ENCODE peak calls at places on chromosome 2, in four cellular contexts. T is psoas muscle, W is A673, J is body of pancreas. H is an unnamed sample. For H3K4me1, H3K9me3 and H3K36me3, the result is how much of the 10 kb centered on the place peaks cover.

GRCh38 chr2:120148669-120149068 is 74.5 kb downstream of the TMEM185B start:
- DNase-seq in T (no peak), W (no peak), J (no peak), H (no peak)

GRCh38 chr2:7785700-7786099 is 868.5 kb downstream of the RNF144A start:
- DNase-seq in T (no peak), W (no peak), J (no peak), H (no peak)

GRCh38 chr2:3870222-3870621 is 166.8 kb downstream of the DCDC2C start:
- DNase-seq in T (no peak), W (no peak), J (no peak), H (no peak)

GRCh38 chr2:177525351-177525750 is 132.8 kb downstream of the AGPS start:
- DNase-seq in T (no peak), W (no peak), J (no peak), H (no peak)

GRCh38 chr2:30255026-30255425 is 23.7 kb downstream of the LBH start:
- DNase-seq in T (no peak), W (no peak), J (no peak), H (no peak)

GRCh38 chr2:173221937-173222594 is 132.6 kb upstream of the CDCA7 start:
- DNase-seq in T (no peak), W (no peak), J (no peak), H (no peak)

GRCh38 chr2:88852753-88853402 is 161.4 kb downstream of the RPIA start:
- DNase-seq in T (no peak), W (no peak), J (no peak), H (no peak)

GRCh38 chr2:135663148-135663700 is 78.4 kb upstream of the UBXN4 start:
- DNase-seq in T (no peak), W (no peak), J (no peak), H (no peak)

GRCh38 chr2:215609089-215610032 is 173.5 kb upstream of the FN1 start:
- DNase-seq in T (no peak), W (no peak), J (no peak), H (no peak)

GRCh38 chr2:241273552-241273988 is 41.9 kb downstream of the HDLBP start:
- DNase-seq in T (no peak), W (peak), J (no peak), H (no peak)

GRCh38 chr2:48998449-48998848 is 155.9 kb downstream of the FSHR start:
- DNase-seq in T (no peak), W (no peak), J (no peak), H (no peak)

GRCh38 chr2:134594399-134594798 is 124.4 kb downstream of the TMEM163 start:
- DNase-seq in T (no peak), W (no peak), J (peak), H (no peak)

GRCh38 chr2:13260401-13260800 is 543.7 kb downstream of the TRIB2 start:
- DNase-seq in T (no peak), W (peak), J (no peak), H (no peak)

GRCh38 chr2:36371070-36371962 is 15.7 kb downstream of the CRIM1 start:
- DNase-seq in T (no peak), W (no peak), J (no peak), H (peak)

GRCh38 chr2:191220671-191221070 is 24.5 kb upstream of the MYO1B start:
- DNase-seq in T (no peak), W (no peak), J (no peak), H (no peak)

GRCh38 chr2:207113403-207113802 is 52.3 kb downstream of the KLF7 start:
- DNase-seq in T (no peak), W (no peak), J (no peak), H (no peak)

GRCh38 chr2:111663471-111663951 is 220.5 kb downstream of the ANAPC1 start:
- DNase-seq in T (no peak), W (peak), J (no peak), H (no peak)

GRCh38 chr2:212712466-212712865 is 173.9 kb upstream of the ERBB4 start:
- DNase-seq in T (no peak), W (no peak), J (no peak), H (no peak)

GRCh38 chr2:55102056-55102812 is 52.0 kb upstream of the RTN4 start:
- DNase-seq in T (no peak), W (no peak), J (no peak), H (no peak)

GRCh38 chr2:231716641-231717280 is 8.4 kb downstream of the PTMA start:
- DNase-seq in T (peak), W (peak), J (no peak), H (no peak)

GRCh38 chr2:96811916-96812315 is 4.2 kb upstream of the CNNM3 start:
- DNase-seq in T (peak), W (no peak), J (no peak), H (no peak)

GRCh38 chr2:40471868-40472267 is 20.0 kb upstream of the SLC8A1 start:
- DNase-seq in T (no peak), W (no peak), J (no peak), H (no peak)

GRCh38 chr2:128494307-128494639 is 175.6 kb upstream of the HS6ST1 start:
- DNase-seq in T (no peak), W (no peak), J (no peak), H (no peak)

GRCh38 chr2:191304939-191305875 is 60.0 kb downstream of the MYO1B start:
- DNase-seq in T (peak), W (no peak), J (peak), H (peak)

GRCh38 chr2:160408575-160409291 is 84.9 kb downstream of the RBMS1 start:
- DNase-seq in T (peak), W (no peak), J (no peak), H (no peak)

GRCh38 chr2:192029089-192029488 is 165.6 kb downstream of the TMEFF2 start:
- DNase-seq in T (no peak), W (peak), J (no peak), H (no peak)

GRCh38 chr2:238024986-238025385 is 35.8 kb upstream of the SCLY start:
- DNase-seq in T (no peak), W (no peak), J (no peak), H (no peak)

GRCh38 chr2:172724724-172725123 is 10.9 kb upstream of the RAPGEF4 start:
- DNase-seq in T (no peak), W (no peak), J (no peak), H (no peak)

GRCh38 chr2:192126426-192126825 is 68.3 kb downstream of the TMEFF2 start:
- DNase-seq in T (no peak), W (no peak), J (no peak), H (no peak)

GRCh38 chr2:181058378-181059269 is 78.2 kb downstream of the UBE2E3 start:
- DNase-seq in T (no peak), W (peak), J (peak), H (peak)

GRCh38 chr2:8378016-8378810 is 303.6 kb upstream of the ID2 start:
- DNase-seq in T (no peak), W (peak), J (no peak), H (peak)

GRCh38 chr2:52115750-52116149 is 1083.8 kb upstream of the NRXN1 start:
- DNase-seq in T (no peak), W (peak), J (no peak), H (no peak)

GRCh38 chr2:166792808-166793207 is 95.5 kb upstream of the XIRP2 start:
- DNase-seq in T (no peak), W (no peak), J (no peak), H (no peak)

GRCh38 chr2:24491626-24492282 is 700 bp downstream of the NCOA1 start:
- DNase-seq in T (peak), W (peak), J (peak), H (peak)

GRCh38 chr2:156430978-156431358 is 5.2 kb upstream of the GPD2 start:
- DNase-seq in T (no peak), W (peak), J (no peak), H (peak)

GRCh38 chr2:15943914-15944313 is 3.6 kb downstream of the MYCN start:
- DNase-seq in T (no peak), W (peak), J (no peak), H (peak)

GRCh38 chr2:120892967-120893667 is 157.4 kb downstream of the GLI2 start:
- DNase-seq in T (peak), W (no peak), J (no peak), H (no peak)

GRCh38 chr2:240966906-240967680 is 31.3 kb upstream of the SNED1 start:
- DNase-seq in T (peak), W (no peak), J (no peak), H (peak)

DNA sequence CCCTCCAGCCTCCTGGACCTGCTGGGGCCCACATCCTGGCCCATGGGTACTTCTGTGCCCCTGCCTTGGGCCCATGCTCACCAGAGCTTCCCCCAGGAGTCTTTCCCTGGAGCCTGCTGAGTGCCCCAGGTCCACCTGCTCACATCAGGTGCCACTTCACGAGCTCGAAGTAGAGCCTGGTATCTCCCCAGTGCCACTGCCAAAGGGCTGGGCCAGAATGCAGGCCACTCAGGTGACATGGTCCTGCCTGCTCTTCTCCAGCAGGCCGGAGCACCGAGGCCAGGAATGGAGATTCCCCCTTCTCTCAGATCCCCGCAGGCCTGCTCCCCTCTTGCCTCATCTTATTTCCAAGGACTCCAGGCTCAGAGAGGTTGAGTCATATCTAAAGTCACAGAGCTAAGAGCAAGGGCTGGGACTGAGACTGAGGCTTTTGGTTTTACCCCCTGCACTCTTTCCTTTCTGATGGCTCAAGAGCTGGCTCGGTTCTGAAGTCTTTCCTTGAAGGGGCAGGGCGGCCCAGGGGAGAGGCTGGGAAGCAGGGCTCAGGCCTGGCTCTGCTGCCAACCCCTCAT is 79.2 kb downstream of the HS1BP3 start:
- DNase-seq in T (no peak), W (no peak), J (no peak), H (peak)
- H3K4me1 ChIP-seq in T (under half), W (under half), J (under half), H (under half)

GRCh38 chr2:444937-445884 is 157.3 kb upstream of the ALKAL2 start:
- DNase-seq in T (no peak), W (no peak), J (no peak), H (no peak)
- H3K9me3 ChIP-seq in T (under half), W (under half), J (under half), H (under half)

DNA sequence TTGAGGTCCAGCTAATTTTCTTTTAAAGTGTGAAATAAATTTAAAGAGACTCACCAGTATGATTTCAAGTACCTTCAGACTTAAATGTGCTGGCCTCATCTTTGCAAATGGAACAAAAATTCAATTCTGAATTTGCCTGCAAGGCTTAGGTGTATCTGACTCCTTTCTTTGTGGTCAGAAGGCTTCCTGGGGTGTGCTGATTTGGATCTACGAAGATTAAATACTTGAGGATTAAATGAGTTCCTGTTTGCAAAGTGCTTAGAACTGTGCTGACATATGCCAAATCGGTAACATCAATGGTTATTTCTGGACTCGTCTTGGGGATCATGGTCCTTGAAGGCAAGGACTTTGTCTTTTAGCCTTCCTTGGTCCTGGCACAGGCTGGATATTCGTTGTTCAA is 9.7 kb downstream of the KLHL29 start:
- DNase-seq in T (no peak), W (no peak), J (no peak), H (no peak)
- H3K36me3 ChIP-seq in T (under half), W (under half), J (under half), H (under half)

DNA sequence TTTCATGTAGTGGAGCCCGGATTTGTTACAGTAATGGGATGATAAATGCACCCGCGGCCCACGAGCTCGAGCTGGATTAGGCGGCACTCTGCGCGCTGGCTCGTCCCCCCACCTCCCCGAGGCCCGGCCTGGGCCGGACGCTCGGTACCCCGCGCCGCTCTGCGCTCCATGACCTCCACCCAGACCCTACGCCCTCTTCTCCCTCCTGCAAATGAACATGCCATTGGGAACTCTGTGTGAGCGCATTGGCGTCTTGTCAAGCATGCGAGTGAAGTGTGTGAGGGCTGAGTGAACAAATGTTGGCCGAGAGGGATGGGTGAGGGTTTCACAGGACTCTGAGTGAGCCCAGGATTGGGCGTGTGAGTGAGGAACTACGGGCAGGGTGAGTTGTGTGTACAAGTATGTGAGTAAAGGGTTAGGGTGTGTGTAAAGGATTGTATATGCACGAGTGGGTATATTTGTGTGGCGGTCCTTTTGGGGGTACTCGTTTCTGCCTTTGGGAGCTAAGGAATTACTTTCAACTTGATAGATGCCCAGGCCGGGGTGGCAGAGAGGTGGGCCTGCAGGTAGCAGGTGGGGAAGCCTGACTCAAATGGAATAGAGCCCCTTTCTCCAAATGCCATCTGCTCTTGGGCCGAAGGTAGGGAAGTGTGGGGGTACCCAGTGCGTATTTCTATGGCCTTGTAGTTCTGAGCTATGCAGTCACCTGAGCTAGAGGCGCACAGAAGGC is 2.9 kb upstream of the EN1 start:
- DNase-seq in T (no peak), W (no peak), J (no peak), H (no peak)
- H3K4me1 ChIP-seq in T (under half), W (under half), J (under half), H (under half)